ENCODE peak calls at places on chromosomes 13 and 19, in eight cellular contexts. P is hepatocyte, Y is brain microvascular endothelial cell, J is epithelial cell of proximal tubule, X is fibroblast of mammary gland, U is AG04450, K is uterus, W is lower leg skin. M is an unnamed sample.

GRCh38 chr19:4328243-4328990 is 10.2 kb downstream of the STAP2 start:
- DNase-seq in P (peak; percentile 97), Y (peak; percentile 96), J (no peak), X (peak; percentile 93), U (peak; percentile 94), K (peak; percentile 97), W (peak; percentile 98), M (peak; percentile 51)

GRCh38 chr13:65584126-65584525 is 1646.0 kb downstream of the PCDH9 start:
- DNase-seq in P (no peak), Y (no peak), J (no peak), X (no peak), U (no peak), K (no peak), W (no peak), M (no peak)

GRCh38 chr13:21613791-21614190 is 9.8 kb upstream of the MICU2 start:
- DNase-seq in P (no peak), Y (no peak), J (no peak), X (no peak), U (no peak), K (no peak), W (no peak), M (no peak)

GRCh38 chr19:7772752-7773291 is 9.8 kb downstream of the CLEC4M start:
- DNase-seq in P (no peak), Y (no peak), J (no peak), X (peak; percentile 10), U (no peak), K (no peak), W (peak; percentile 52), M (peak; percentile 46)

GRCh38 chr13:101204270-101205011 is 211.9 kb downstream of the NALCN start:
- DNase-seq in P (no peak), Y (no peak), J (no peak), X (peak; percentile 4), U (no peak), K (no peak), W (no peak), M (no peak)

GRCh38 chr13:100594731-100595130 is 6.1 kb upstream of the GGACT start:
- DNase-seq in P (peak; percentile 30), Y (no peak), J (no peak), X (no peak), U (no peak), K (no peak), W (no peak), M (no peak)

GRCh38 chr13:33367186-33367895 is 81.8 kb upstream of the STARD13 start:
- DNase-seq in P (no peak), Y (no peak), J (no peak), X (no peak), U (no peak), K (no peak), W (no peak), M (no peak)

GRCh38 chr19:57241181-57241580 is 749 bp downstream of the ZNF805 start:
- DNase-seq in P (peak; percentile 17), Y (peak; percentile 15), J (no peak), X (peak; percentile 33), U (no peak), K (no peak), W (no peak), M (peak; percentile 13)

GRCh38 chr19:54448037-54448773 is 794 bp upstream of the LENG8 start:
- DNase-seq in P (peak; percentile 77), Y (peak; percentile 35), J (no peak), X (peak; percentile 62), U (peak; percentile 29), K (peak; percentile 53), W (peak; percentile 93), M (no peak)

GRCh38 chr19:35116085-35116801 is 620 bp downstream of the FXYD3 start:
- DNase-seq in P (peak; percentile 70), Y (no peak), J (no peak), X (no peak), U (no peak), K (no peak), W (peak; percentile 89), M (no peak)

GRCh38 chr13:23608704-23609413 is 38.6 kb downstream of the TNFRSF19 start:
- DNase-seq in P (no peak), Y (peak; percentile 29), J (no peak), X (peak; percentile 32), U (no peak), K (peak; percentile 62), W (no peak), M (no peak)

GRCh38 chr13:64074989-64075474 is 2659.4 kb upstream of the PCDH20 start:
- DNase-seq in P (no peak), Y (no peak), J (no peak), X (no peak), U (no peak), K (no peak), W (no peak), M (no peak)

GRCh38 chr13:102487330-102487729 is 85.5 kb upstream of the FGF14 start:
- DNase-seq in P (no peak), Y (no peak), J (no peak), X (peak; percentile 7), U (no peak), K (no peak), W (no peak), M (peak; percentile 19)

GRCh38 chr19:33386361-33386858 is 12.9 kb downstream of the CEBPG start:
- DNase-seq in P (no peak), Y (no peak), J (no peak), X (no peak), U (no peak), K (no peak), W (peak; percentile 87), M (no peak)

GRCh38 chr13:34026308-34026707 is 208.4 kb downstream of the RFC3 start:
- DNase-seq in P (no peak), Y (no peak), J (no peak), X (no peak), U (no peak), K (no peak), W (no peak), M (no peak)

GRCh38 chr13:33057019-33057785 is 41.0 kb downstream of the KL start:
- DNase-seq in P (no peak), Y (peak; percentile 23), J (no peak), X (peak; percentile 44), U (no peak), K (no peak), W (no peak), M (no peak)

GRCh38 chr19:35337984-35338296 is 9.0 kb downstream of the CD22 start:
- DNase-seq in P (no peak), Y (no peak), J (no peak), X (no peak), U (no peak), K (no peak), W (no peak), M (no peak)

GRCh38 chr19:45323671-45324081 is 1.0 kb upstream of the CKM start:
- DNase-seq in P (peak; percentile 51), Y (no peak), J (no peak), X (no peak), U (no peak), K (no peak), W (no peak), M (no peak)

GRCh38 chr19:48283908-48284307 is 14.0 kb downstream of the ZNF114 start:
- DNase-seq in P (peak; percentile 30), Y (peak; percentile 96), J (no peak), X (peak; percentile 67), U (peak; percentile 90), K (no peak), W (no peak), M (peak; percentile 78)

GRCh38 chr19:41535029-41535622 is 40.8 kb upstream of the CEACAM21 start:
- DNase-seq in P (no peak), Y (no peak), J (no peak), X (no peak), U (no peak), K (no peak), W (no peak), M (no peak)
- H3K4me3 ChIP-seq in P (no peak overlapping the region), Y (no peak overlapping the region), J (no peak overlapping the region), X (no peak overlapping the region), U (no peak overlapping the region), K (no peak overlapping the region), W (no peak overlapping the region), M (no peak overlapping the region)

GRCh38 chr13:107373551-107373950 is 805.6 kb upstream of the ARGLU1 start:
- DNase-seq in P (peak; percentile 53), Y (peak; percentile 70), J (peak; percentile 75), X (peak; percentile 79), U (peak; percentile 65), K (no peak), W (no peak), M (peak; percentile 59)
- TF ChIP-seq CTCF in P (peak; percentile 79), Y (peak; percentile 77), J (peak; percentile 79), X (peak; percentile 61), U (peak; percentile 72), K (peak; percentile 29), W (no peak), M (peak; percentile 71)

GRCh38 chr19:49391581-49392399 is 3.7 kb downstream of the KASH5 start:
- DNase-seq in P (peak; percentile 89), Y (peak; percentile 38), J (no peak), X (peak; percentile 63), U (peak; percentile 20), K (peak; percentile 64), W (peak; percentile 94), M (no peak)

GRCh38 chr19:49390978-49391304 is 2.9 kb downstream of the KASH5 start:
- DNase-seq in P (no peak), Y (no peak), J (no peak), X (no peak), U (no peak), K (no peak), W (no peak), M (no peak)

GRCh38 chr19:49389406-49389805 is 1.4 kb downstream of the KASH5 start:
- DNase-seq in P (no peak), Y (no peak), J (no peak), X (no peak), U (no peak), K (no peak), W (no peak), M (no peak)

GRCh38 chr19:49390131-49390977 is 2.3 kb downstream of the KASH5 start:
- DNase-seq in P (no peak), Y (no peak), J (no peak), X (no peak), U (no peak), K (no peak), W (no peak), M (no peak)

GRCh38 chr19:49387936-49388372 is at the start of gene KASH5:
- DNase-seq in P (no peak), Y (no peak), J (no peak), X (peak; percentile 52), U (no peak), K (peak; percentile 43), W (peak; percentile 90), M (no peak)
- H3K4me3 ChIP-seq in P (no peak within 1 kb of the TSS), Y (no peak within 1 kb of the TSS), J (no peak within 1 kb of the TSS), X (no peak within 1 kb of the TSS), U (no peak within 1 kb of the TSS), K (no peak within 1 kb of the TSS), W (no peak within 1 kb of the TSS), M (no peak within 1 kb of the TSS)

DNA sequence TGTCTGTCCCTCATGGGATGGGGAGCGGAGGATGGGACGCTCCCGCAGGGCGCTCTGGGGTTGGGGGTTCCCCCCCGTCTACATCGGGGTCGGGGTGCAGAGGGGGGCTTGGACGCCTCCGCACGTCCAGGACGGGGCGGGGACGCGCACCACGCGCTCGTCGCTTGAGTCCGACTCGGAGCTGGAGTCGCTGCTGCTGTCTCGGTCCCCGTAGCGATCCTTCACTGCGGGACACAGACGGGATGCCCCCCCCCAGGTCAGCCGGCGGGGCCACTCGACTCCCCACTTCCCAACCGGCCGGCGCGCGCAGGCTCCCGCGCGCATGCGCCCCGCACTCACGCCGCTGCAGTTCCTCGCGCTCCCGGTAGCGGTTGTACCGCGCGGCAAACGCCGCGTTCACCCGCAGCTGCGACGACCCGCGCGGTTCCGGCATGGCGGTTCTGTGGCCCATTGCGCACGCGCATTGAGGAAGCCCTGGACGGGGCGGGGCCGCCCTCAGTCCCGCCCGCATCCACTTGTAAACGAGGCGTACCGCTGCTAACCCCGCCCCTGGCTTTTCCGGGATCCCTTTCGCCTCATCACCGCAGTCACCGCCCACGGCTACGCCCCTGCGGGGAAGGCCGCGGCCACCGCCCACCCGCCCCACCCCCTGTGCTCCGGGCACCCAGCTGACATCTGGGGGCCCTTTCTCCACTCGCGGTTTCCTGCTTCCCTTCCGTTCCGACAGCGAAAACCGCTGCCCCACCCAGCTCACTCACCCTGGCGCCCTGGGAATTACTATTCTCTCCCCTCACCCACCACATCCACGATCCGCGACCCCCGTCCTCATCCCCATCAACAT is at the start of gene KRI1:
- DNase-seq in P (peak; percentile 99), Y (peak; percentile 96), J (peak; percentile 49), X (peak; percentile 95), U (peak; percentile 93), K (peak; percentile 99), W (peak; percentile 100), M (peak; percentile 77)
- TF ChIP-seq CTCF in P (peak; percentile 24), Y (no peak), J (peak; percentile 27), X (no peak), U (no peak), K (peak; percentile 70), W (no peak), M (peak; percentile 26)

M was measured in retinal pigment epithelial cell.